ENCODE peak calls at places on chromosomes 13 and 19, in ten cellular contexts. L is fibroblast of lung, X is stomach, G is tibial artery, W is bronchial epithelial cell, B is tibial nerve, F is heart right ventricle, J is A673, I is GM06990, Y is breast epithelium. M is an unnamed sample.
A peak's percentile ranks its signal among the peaks of the same experiment; 100 is the strongest.

GRCh38 chr19:38852231-38853044 is 2.7 kb upstream of the HNRNPL start:
- DNase-seq in B (peak; percentile 46), W (peak; percentile 84), J (peak; percentile 50), X (peak; percentile 56), F (no peak), L (peak; percentile 69), Y (peak; percentile 68), I (peak; percentile 72), G (peak; percentile 57), M (peak; percentile 64)

GRCh38 chr19:18227781-18228271 is 1.6 kb upstream of the PDE4C start:
- DNase-seq in J (no peak), Y (no peak), G (no peak), L (no peak), W (no peak), F (no peak), B (no peak), X (no peak), I (no peak), M (no peak)

GRCh38 chr13:91346848-91347211 is 657 bp upstream of the MIR17HG start:
- DNase-seq in J (no peak), Y (no peak), F (no peak), I (peak; percentile 68), G (no peak), L (no peak), X (no peak), B (no peak), W (peak; percentile 34), M (peak; percentile 27)

GRCh38 chr13:30681489-30682242 is 53.7 kb upstream of the ALOX5AP start:
- DNase-seq in L (peak; percentile 55), F (no peak), G (no peak), J (no peak), W (no peak), X (no peak), I (no peak), Y (no peak), B (no peak), M (no peak)

GRCh38 chr19:12047868-12048267 is 4.9 kb downstream of the ZNF878 start:
- DNase-seq in W (no peak), J (no peak), F (no peak), X (no peak), I (no peak), B (no peak), G (no peak), Y (no peak), L (no peak), M (no peak)

GRCh38 chr19:5951338-5951861 is 26.5 kb downstream of the RANBP3 start:
- DNase-seq in W (no peak), X (peak; percentile 59), J (no peak), G (no peak), B (no peak), I (no peak), F (no peak), L (no peak), Y (no peak), M (no peak)

GRCh38 chr19:5949792-5950305 is 28.1 kb downstream of the RANBP3 start:
- DNase-seq in G (no peak), L (no peak), Y (no peak), B (no peak), W (peak; percentile 71), X (peak; percentile 76), J (no peak), F (peak; percentile 71), I (no peak), M (no peak)

GRCh38 chr13:76991432-76991795 is 467 bp upstream of the CLN5 start:
- DNase-seq in G (no peak), X (peak; percentile 42), I (no peak), B (no peak), J (no peak), Y (no peak), L (peak; percentile 8), F (peak; percentile 30), W (peak; percentile 7), M (no peak)

DNA sequence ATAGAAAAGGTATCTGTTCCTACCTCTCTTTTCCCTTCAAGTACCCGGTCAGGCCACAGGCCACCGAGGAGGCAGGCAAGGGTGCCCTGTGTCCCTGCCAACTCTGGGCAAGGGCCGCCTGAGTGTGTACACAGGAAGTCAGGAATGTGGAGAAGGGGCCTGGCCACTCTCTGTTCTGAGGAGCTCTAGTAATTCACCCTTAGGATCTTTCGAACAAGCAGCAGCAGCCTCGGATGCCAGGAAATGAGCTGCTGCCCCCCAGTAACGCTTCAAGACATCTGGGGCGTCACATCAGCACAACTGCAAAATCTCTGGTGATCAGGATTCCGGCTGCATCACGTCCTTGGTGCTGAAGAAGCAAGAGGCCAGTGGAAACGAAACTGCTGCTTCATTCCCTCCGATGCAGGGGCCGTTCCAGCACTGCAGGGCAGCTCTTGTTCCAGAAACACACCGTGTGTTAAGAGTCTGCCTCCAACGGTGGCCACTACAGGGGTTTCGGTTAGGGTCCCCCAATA is 2.0 kb downstream of the RAB20 start:
- DNase-seq in I (no peak), J (no peak), X (peak; percentile 91), B (no peak), Y (peak; percentile 79), F (peak; percentile 59), G (peak; percentile 55), L (no peak), W (peak; percentile 18), M (no peak)
- TF ChIP-seq CTCF in I (no peak), J (no peak), X (no peak), B (no peak), Y (no peak), F (no peak), G (peak; percentile 18), L (no peak), W (no peak), M (no peak)

DNA sequence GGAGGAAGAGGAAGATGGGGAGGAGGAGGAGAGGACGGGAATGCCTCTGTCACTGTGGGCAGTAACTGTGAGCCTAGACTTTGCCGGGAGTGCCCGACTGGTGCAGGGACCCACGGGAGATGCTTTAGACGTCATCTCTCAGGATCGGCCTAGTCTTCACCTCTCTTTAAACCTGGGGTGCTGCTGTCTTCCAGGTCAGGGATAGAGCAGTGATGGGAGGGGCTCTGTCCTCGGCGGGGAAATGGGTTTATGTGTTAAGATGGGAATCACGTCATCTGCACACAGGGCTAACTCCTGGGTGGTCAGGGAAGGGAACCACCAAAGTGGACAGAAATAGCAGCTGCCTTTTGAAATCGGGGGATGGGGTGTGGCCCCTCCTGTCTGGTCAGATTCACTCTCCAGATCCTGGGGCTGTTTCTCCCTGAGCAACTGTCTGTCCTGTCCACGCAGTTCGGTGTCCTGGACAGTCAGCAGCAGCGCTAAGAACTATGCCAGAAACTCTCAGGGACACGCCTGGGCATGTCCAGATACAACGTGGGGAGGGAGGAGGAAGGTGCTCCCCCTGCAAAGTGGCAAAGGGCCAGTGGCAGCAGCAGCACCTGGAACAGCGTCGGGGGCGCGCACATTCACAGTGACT is 26.8 kb downstream of the GAS6 start:
- DNase-seq in G (peak; percentile 62), F (peak; percentile 64), L (peak; percentile 91), J (peak; percentile 29), Y (no peak), I (no peak), W (peak; percentile 91), B (peak; percentile 68), X (peak; percentile 66), M (no peak)
- H3K27me3 ChIP-seq in G (no peaks in the 10 kb centered on the region), F (no peaks in the 10 kb centered on the region), L (no peaks in the 10 kb centered on the region), J (no peaks in the 10 kb centered on the region), Y (no peaks in the 10 kb centered on the region), I (no peaks in the 10 kb centered on the region), W (no peaks in the 10 kb centered on the region), B (no peaks in the 10 kb centered on the region), X (no peaks in the 10 kb centered on the region), M (no peaks in the 10 kb centered on the region)

GRCh38 chr19:45506991-45507863 is at the start of gene VASP:
- DNase-seq in X (peak; percentile 93), G (peak; percentile 89), J (peak; percentile 95), L (peak; percentile 84), W (peak; percentile 78), F (peak; percentile 84), B (peak; percentile 66), I (peak; percentile 93), Y (peak; percentile 87), M (peak; percentile 88)

GRCh38 chr19:45508681-45508930 is 1.3 kb downstream of the VASP start:
- DNase-seq in X (no peak), G (no peak), B (no peak), Y (no peak), I (no peak), F (no peak), J (peak; percentile 40), L (no peak), W (no peak), M (no peak)

GRCh38 chr19:45507864-45508680 is 793 bp downstream of the VASP start:
- DNase-seq in I (peak; percentile 65), W (peak; percentile 30), X (peak; percentile 50), G (no peak), F (peak; percentile 52), J (peak; percentile 48), B (no peak), L (peak; percentile 44), Y (no peak), M (no peak)

GRCh38 chr19:45509692-45510015 is 2.4 kb downstream of the VASP start:
- DNase-seq in I (no peak), X (no peak), W (no peak), J (no peak), L (no peak), F (no peak), G (no peak), B (no peak), Y (no peak), M (no peak)

DNA sequence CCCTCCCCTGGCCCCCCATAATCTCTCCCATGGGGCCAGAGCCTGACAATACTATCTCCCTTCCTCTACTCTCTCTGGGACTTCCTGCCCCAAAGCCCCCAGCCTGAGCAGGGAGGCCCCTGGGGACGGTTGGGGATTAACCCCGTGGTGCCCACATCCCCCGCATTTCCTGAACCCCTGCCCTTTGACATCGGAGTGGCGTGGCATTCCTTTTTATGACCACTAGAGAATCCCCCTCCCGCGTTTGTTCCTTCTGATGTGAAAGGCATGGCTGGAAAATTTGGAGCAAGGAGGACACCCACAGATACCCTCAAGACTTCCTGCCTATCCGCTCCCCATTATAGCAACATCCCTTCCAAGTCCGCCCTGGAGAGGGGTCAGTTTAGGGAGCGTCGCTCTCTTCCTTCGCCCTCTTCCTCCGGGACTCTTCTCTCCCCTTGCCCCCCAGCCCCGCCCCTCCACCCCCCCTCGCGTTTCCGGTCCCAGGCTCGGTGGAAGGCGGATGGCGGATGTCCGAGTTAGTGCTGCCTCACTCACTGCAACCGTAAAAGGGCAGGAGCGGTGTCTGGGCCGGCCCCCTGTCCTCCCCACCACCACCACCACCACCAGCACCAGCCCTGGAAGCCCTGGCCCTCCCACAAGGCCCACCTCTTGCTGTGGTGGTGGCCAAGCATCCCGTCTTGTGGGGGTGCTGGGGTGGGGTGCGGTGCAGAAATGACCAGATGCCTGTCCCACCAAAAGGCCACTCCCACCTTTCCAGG is 1.8 kb downstream of the VASP start:
- DNase-seq in I (peak; percentile 82), L (peak; percentile 79), X (peak; percentile 73), Y (peak; percentile 77), G (peak; percentile 84), W (peak; percentile 20), J (peak; percentile 77), B (no peak), F (peak; percentile 79), M (no peak)
- TF ChIP-seq CTCF in I (peak; percentile 8), L (no peak), X (no peak), Y (no peak), G (peak; percentile 32), W (no peak), J (no peak), B (peak; percentile 18), F (peak; percentile 8), M (no peak)

DNA sequence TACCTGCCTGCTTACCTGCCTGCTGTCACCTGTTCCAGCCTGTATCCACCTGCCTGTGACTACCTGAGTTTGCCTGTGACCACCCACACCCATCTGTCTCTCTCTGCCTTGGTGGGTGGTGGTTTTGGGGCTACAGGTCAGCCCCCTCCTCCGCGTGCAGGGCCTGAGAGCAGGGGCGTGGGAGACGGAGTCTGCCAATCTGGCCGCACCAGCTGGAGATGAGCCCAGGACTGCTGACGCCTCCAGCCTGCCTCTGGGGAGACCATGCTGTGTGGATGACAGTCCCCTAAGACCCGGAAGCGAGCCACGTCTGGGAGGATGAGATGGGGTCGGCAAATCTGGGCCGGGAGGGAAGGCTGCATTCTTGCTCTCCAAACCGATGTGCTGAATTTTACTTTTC is 15.9 kb upstream of the KCTD15 start:
- DNase-seq in I (no peak), F (no peak), W (no peak), X (no peak), J (peak; percentile 21), G (no peak), B (no peak), L (peak; percentile 10), Y (no peak), M (no peak)
- H3K27me3 ChIP-seq in I (peaks cover 3% of the 10 kb centered on the region), F (peaks cover 47% of the 10 kb centered on the region), W (no peaks in the 10 kb centered on the region), X (peaks cover 63% of the 10 kb centered on the region), J (peaks cover 4% of the 10 kb centered on the region), G (no peaks in the 10 kb centered on the region), B (no peaks in the 10 kb centered on the region), L (peaks cover 10% of the 10 kb centered on the region), Y (no peaks in the 10 kb centered on the region), M (no peaks in the 10 kb centered on the region)